ENCODE peak calls at places on chromosomes 2 and 18, in ten cellular contexts. Q is ACHN; N is HTR-8/SVneo; W is GM04504; I is B cell; V is Right ventricle myocardium superior; S is M059J; E is pulmonary artery endothelial cell; B is effector memory CD4-positive, alpha-beta T cell; R is heart left ventricle. J is an unnamed sample.

GRCh38 chr2:196137271-196137670 is 34.1 kb downstream of the STK17B start:
- DNase-seq in B (no peak), W (no peak), E (no peak), S (peak; percentile 24), Q (no peak), V (no peak), I (no peak), R (no peak), N (no peak), J (no peak)

GRCh38 chr18:7927119-7927518 is 360.0 kb downstream of the PTPRM start:
- DNase-seq in E (no peak), V (no peak), B (no peak), W (no peak), S (no peak), Q (no peak), N (no peak), I (no peak), R (no peak), J (no peak)

GRCh38 chr2:110678457-110679336 is 834 bp upstream of the BUB1 start:
- DNase-seq in E (no peak), V (no peak), S (peak; percentile 37), W (no peak), I (peak; percentile 42), N (peak; percentile 20), B (no peak), Q (peak; percentile 29), R (no peak), J (no peak)

GRCh38 chr2:122168799-122169198 is 413.3 kb downstream of the TSN start:
- DNase-seq in R (no peak), E (no peak), S (no peak), N (no peak), B (no peak), Q (peak; percentile 29), W (no peak), I (no peak), V (no peak), J (no peak)

GRCh38 chr2:207682557-207682956 is 28.9 kb upstream of the CCNYL1 start:
- DNase-seq in N (no peak), I (no peak), W (peak; percentile 16), E (no peak), S (no peak), R (no peak), Q (no peak), B (no peak), V (no peak), J (no peak)

GRCh38 chr2:105329561-105330495 is at the start of gene TGFBRAP1:
- DNase-seq in B (peak; percentile 36), V (peak; percentile 71), N (peak; percentile 41), I (peak; percentile 83), W (no peak), S (peak; percentile 36), Q (peak; percentile 66), E (no peak), R (peak; percentile 76), J (no peak)

GRCh38 chr2:227671170-227671887 is 4.7 kb downstream of the SCYGR5 start:
- DNase-seq in N (no peak), V (no peak), I (no peak), W (no peak), B (no peak), R (no peak), E (no peak), Q (no peak), S (no peak), J (no peak)

GRCh38 chr2:41840702-41841551 is 206.9 kb upstream of the PKDCC start:
- DNase-seq in Q (peak; percentile 98), B (peak; percentile 92), I (peak; percentile 96), N (peak; percentile 96), E (peak; percentile 65), V (peak; percentile 96), S (peak; percentile 93), R (peak; percentile 96), W (peak; percentile 89), J (peak; percentile 85)

GRCh38 chr2:188852752-188853151 is 121.4 kb upstream of the COL3A1 start:
- DNase-seq in B (no peak), V (no peak), S (no peak), E (no peak), N (no peak), I (no peak), R (no peak), W (peak; percentile 31), Q (no peak), J (no peak)

GRCh38 chr2:218406209-218406948 is 6.7 kb downstream of the CTDSP1 start:
- DNase-seq in I (peak; percentile 92), W (peak; percentile 89), Q (peak; percentile 96), V (peak; percentile 98), B (peak; percentile 90), R (peak; percentile 99), E (peak; percentile 75), N (peak; percentile 90), S (peak; percentile 90), J (peak; percentile 85)

GRCh38 chr2:216691210-216691741 is 4.1 kb downstream of the IGFBP5 start:
- DNase-seq in S (peak; percentile 83), B (no peak), N (no peak), V (peak; percentile 90), E (no peak), R (peak; percentile 83), Q (peak; percentile 29), W (no peak), I (no peak), J (no peak)

GRCh38 chr2:59096952-59097351 is 855.8 kb upstream of the FANCL start:
- DNase-seq in B (no peak), N (no peak), I (no peak), W (no peak), E (no peak), V (no peak), Q (no peak), S (no peak), R (no peak), J (no peak)

GRCh38 chr2:2698182-2699116 is 367.4 kb upstream of the MYT1L start:
- DNase-seq in E (no peak), Q (peak; percentile 48), W (no peak), B (no peak), V (no peak), S (peak; percentile 11), I (no peak), R (no peak), N (no peak), J (no peak)

GRCh38 chr2:133504566-133505505 is 63.4 kb downstream of the NCKAP5 start:
- DNase-seq in N (peak; percentile 15), B (no peak), W (no peak), Q (peak; percentile 8), E (peak; percentile 57), V (peak; percentile 71), I (no peak), R (peak; percentile 66), S (peak; percentile 84), J (no peak)

GRCh38 chr2:231791107-231791506 is 4.9 kb downstream of the COPS7B start:
- DNase-seq in R (no peak), Q (no peak), V (no peak), B (no peak), E (no peak), I (no peak), N (no peak), S (no peak), W (no peak), J (no peak)

GRCh38 chr2:232200195-232200594 is 178.4 kb upstream of the ALPP start:
- DNase-seq in Q (peak; percentile 82), V (no peak), E (no peak), W (no peak), B (no peak), N (no peak), R (no peak), S (peak; percentile 1), I (no peak), J (no peak)

GRCh38 chr2:38505779-38506178 is 96.9 kb downstream of the HNRNPLL start:
- DNase-seq in S (peak; percentile 59), R (no peak), B (no peak), I (no peak), N (no peak), E (no peak), Q (no peak), W (peak; percentile 75), V (peak; percentile 59), J (no peak)

GRCh38 chr2:675982-676646 is 1.1 kb downstream of the TMEM18 start:
- DNase-seq in Q (peak; percentile 90), E (no peak), B (no peak), N (peak; percentile 51), R (no peak), W (peak; percentile 79), I (no peak), V (peak; percentile 58), S (peak; percentile 87), J (no peak)

GRCh38 chr2:44680983-44681481 is 260.5 kb upstream of the SIX3 start:
- DNase-seq in B (no peak), W (no peak), N (no peak), V (no peak), I (no peak), E (no peak), S (no peak), R (no peak), Q (no peak), J (no peak)

GRCh38 chr2:238104521-238105311 is 4.6 kb downstream of the ESPNL start:
- DNase-seq in S (no peak), N (no peak), B (no peak), I (no peak), E (no peak), R (peak; percentile 42), V (peak; percentile 30), Q (no peak), W (no peak), J (no peak)

GRCh38 chr2:22817197-22817596 is 567.8 kb upstream of the KLHL29 start:
- DNase-seq in W (no peak), E (no peak), I (no peak), V (no peak), R (no peak), Q (no peak), B (no peak), N (no peak), S (peak; percentile 18), J (no peak)

GRCh38 chr2:129698593-129698992 is 280.9 kb upstream of the RAB6C start:
- DNase-seq in B (no peak), Q (no peak), S (no peak), E (no peak), I (no peak), N (no peak), W (no peak), V (no peak), R (no peak), J (no peak)

GRCh38 chr18:74299746-74300145 is 8.0 kb upstream of the CYB5A start:
- DNase-seq in Q (peak; percentile 67), R (no peak), N (no peak), E (no peak), W (no peak), V (no peak), S (peak; percentile 68), I (no peak), B (no peak), J (no peak)

GRCh38 chr2:105394951-105395611 is 3.8 kb downstream of the FHL2 start:
- DNase-seq in W (no peak), S (no peak), N (no peak), R (no peak), V (no peak), B (no peak), Q (no peak), E (no peak), I (no peak), J (no peak)

GRCh38 chr2:204213588-204213987 is 277.0 kb downstream of the ICOS start:
- DNase-seq in S (no peak), W (no peak), I (no peak), R (no peak), V (no peak), B (no peak), N (no peak), Q (no peak), E (no peak), J (no peak)

GRCh38 chr2:47190188-47190818 is 35.2 kb upstream of the STPG4 start:
- DNase-seq in B (no peak), N (no peak), Q (peak; percentile 56), I (no peak), S (peak; percentile 78), R (no peak), V (no peak), E (no peak), W (no peak), J (no peak)

GRCh38 chr2:161077367-161078210 is 82.6 kb upstream of the TANK start:
- DNase-seq in V (no peak), N (no peak), I (peak; percentile 37), W (peak; percentile 15), S (peak; percentile 65), B (peak; percentile 46), Q (no peak), R (no peak), E (peak; percentile 98), J (no peak)

GRCh38 chr2:212548459-212548815 is 9.8 kb upstream of the ERBB4 start:
- DNase-seq in W (peak; percentile 16), S (peak; percentile 31), E (no peak), V (no peak), I (no peak), N (no peak), B (no peak), R (no peak), Q (peak; percentile 45), J (no peak)

J was measured in GM18507.